ENCODE peak calls at places on chromosomes 2 and 18, in six cellular contexts. One of them, this sample, is unnamed.

GRCh38 chr2:159153463-159153862 is 133.0 kb downstream of the WDSUB1 start:
- DNase-seq in prostate gland: no peak
- DNase-seq in IMR-90: no peak
- DNase-seq in bronchial epithelial cell: peak; percentile 82
- DNase-seq in H9: no peak
- DNase-seq in right lobe of liver: no peak
- DNase-seq in this sample: no peak

GRCh38 chr2:37205689-37206341 is 9.5 kb downstream of the CEBPZOS start:
- DNase-seq in prostate gland: no peak
- DNase-seq in IMR-90: no peak
- DNase-seq in bronchial epithelial cell: no peak
- DNase-seq in H9: peak; percentile 83
- DNase-seq in right lobe of liver: no peak
- DNase-seq in this sample: no peak

GRCh38 chr18:55713707-55714106 is 125.7 kb upstream of the TCF4 start:
- DNase-seq in prostate gland: no peak
- DNase-seq in IMR-90: no peak
- DNase-seq in bronchial epithelial cell: no peak
- DNase-seq in H9: no peak
- DNase-seq in right lobe of liver: no peak
- DNase-seq in this sample: no peak

GRCh38 chr2:240438810-240439697 is 3.6 kb downstream of the GPC1 start:
- DNase-seq in prostate gland: no peak
- DNase-seq in IMR-90: no peak
- DNase-seq in bronchial epithelial cell: no peak
- DNase-seq in H9: no peak
- DNase-seq in right lobe of liver: peak; percentile 47
- DNase-seq in this sample: no peak

GRCh38 chr2:169476459-169476858 is 2.8 kb upstream of the BBS5 start:
- DNase-seq in prostate gland: no peak
- DNase-seq in IMR-90: peak; percentile 61
- DNase-seq in bronchial epithelial cell: peak; percentile 90
- DNase-seq in H9: no peak
- DNase-seq in right lobe of liver: no peak
- DNase-seq in this sample: no peak

GRCh38 chr2:130972410-130972809 is 120.8 kb downstream of the FAM168B start:
- DNase-seq in prostate gland: no peak
- DNase-seq in IMR-90: no peak
- DNase-seq in bronchial epithelial cell: peak; percentile 67
- DNase-seq in H9: no peak
- DNase-seq in right lobe of liver: no peak
- DNase-seq in this sample: no peak

GRCh38 chr2:78465707-78466106 is 559.8 kb upstream of the REG3G start:
- DNase-seq in prostate gland: no peak
- DNase-seq in IMR-90: no peak
- DNase-seq in bronchial epithelial cell: no peak
- DNase-seq in H9: no peak
- DNase-seq in right lobe of liver: no peak
- DNase-seq in this sample: no peak

GRCh38 chr2:110934948-110935347 is 185.8 kb upstream of the BCL2L11 start:
- DNase-seq in prostate gland: no peak
- DNase-seq in IMR-90: no peak
- DNase-seq in bronchial epithelial cell: no peak
- DNase-seq in H9: no peak
- DNase-seq in right lobe of liver: no peak
- DNase-seq in this sample: no peak

GRCh38 chr2:237542001-237542704 is 24.2 kb upstream of the PRLH start:
- DNase-seq in prostate gland: no peak
- DNase-seq in IMR-90: no peak
- DNase-seq in bronchial epithelial cell: no peak
- DNase-seq in H9: no peak
- DNase-seq in right lobe of liver: no peak
- DNase-seq in this sample: no peak

GRCh38 chr2:207142461-207142860 is 23.3 kb downstream of the KLF7 start:
- DNase-seq in prostate gland: no peak
- DNase-seq in IMR-90: no peak
- DNase-seq in bronchial epithelial cell: no peak
- DNase-seq in H9: no peak
- DNase-seq in right lobe of liver: no peak
- DNase-seq in this sample: no peak

GRCh38 chr2:85862426-85862825 is 26.4 kb downstream of the ST3GAL5 start:
- DNase-seq in prostate gland: no peak
- DNase-seq in IMR-90: peak; percentile 72
- DNase-seq in bronchial epithelial cell: no peak
- DNase-seq in H9: no peak
- DNase-seq in right lobe of liver: no peak
- DNase-seq in this sample: no peak

GRCh38 chr2:54454922-54455583 is 1.1 kb upstream of the SPTBN1 start:
- DNase-seq in prostate gland: peak; percentile 15
- DNase-seq in IMR-90: no peak
- DNase-seq in bronchial epithelial cell: no peak
- DNase-seq in H9: peak; percentile 38
- DNase-seq in right lobe of liver: peak; percentile 58
- DNase-seq in this sample: peak; percentile 29

GRCh38 chr2:211055438-211055837 is 499.0 kb downstream of the CPS1 start:
- DNase-seq in prostate gland: no peak
- DNase-seq in IMR-90: no peak
- DNase-seq in bronchial epithelial cell: no peak
- DNase-seq in H9: peak; percentile 36
- DNase-seq in right lobe of liver: no peak
- DNase-seq in this sample: peak; percentile 27

GRCh38 chr2:140580799-140581198 is 1550.0 kb downstream of the LRP1B start:
- DNase-seq in prostate gland: no peak
- DNase-seq in IMR-90: no peak
- DNase-seq in bronchial epithelial cell: no peak
- DNase-seq in H9: no peak
- DNase-seq in right lobe of liver: no peak
- DNase-seq in this sample: no peak

GRCh38 chr2:121530563-121531334 is at the start of gene RNU4ATAC:
- DNase-seq in prostate gland: peak; percentile 86
- DNase-seq in IMR-90: peak; percentile 99
- DNase-seq in bronchial epithelial cell: peak; percentile 99
- DNase-seq in H9: peak; percentile 86
- DNase-seq in right lobe of liver: peak; percentile 89
- DNase-seq in this sample: peak; percentile 83

GRCh38 chr2:133324150-133324561 is 244.1 kb downstream of the NCKAP5 start:
- DNase-seq in prostate gland: no peak
- DNase-seq in IMR-90: peak; percentile 93
- DNase-seq in bronchial epithelial cell: peak; percentile 12
- DNase-seq in H9: no peak
- DNase-seq in right lobe of liver: no peak
- DNase-seq in this sample: no peak

GRCh38 chr2:112150447-112150846 is 12.3 kb downstream of the FBLN7 start:
- DNase-seq in prostate gland: no peak
- DNase-seq in IMR-90: peak; percentile 95
- DNase-seq in bronchial epithelial cell: peak; percentile 88
- DNase-seq in H9: no peak
- DNase-seq in right lobe of liver: no peak
- DNase-seq in this sample: no peak

GRCh38 chr18:32422978-32423740 is 47.5 kb downstream of the GAREM1 start:
- DNase-seq in prostate gland: no peak
- DNase-seq in IMR-90: no peak
- DNase-seq in bronchial epithelial cell: no peak
- DNase-seq in H9: no peak
- DNase-seq in right lobe of liver: no peak
- DNase-seq in this sample: no peak

GRCh38 chr2:182456784-182457183 is 29.9 kb upstream of the PDE1A start:
- DNase-seq in prostate gland: no peak
- DNase-seq in IMR-90: peak; percentile 57
- DNase-seq in bronchial epithelial cell: no peak
- DNase-seq in H9: no peak
- DNase-seq in right lobe of liver: no peak
- DNase-seq in this sample: no peak

GRCh38 chr2:100821255-100821912 is 1.4 kb downstream of the NPAS2 start:
- DNase-seq in prostate gland: no peak
- DNase-seq in IMR-90: no peak
- DNase-seq in bronchial epithelial cell: no peak
- DNase-seq in H9: no peak
- DNase-seq in right lobe of liver: no peak
- DNase-seq in this sample: no peak

GRCh38 chr2:605674-606608 is 71.3 kb downstream of the TMEM18 start:
- DNase-seq in prostate gland: no peak
- DNase-seq in IMR-90: no peak
- DNase-seq in bronchial epithelial cell: no peak
- DNase-seq in H9: peak; percentile 23
- DNase-seq in right lobe of liver: no peak
- DNase-seq in this sample: no peak

GRCh38 chr2:122805346-122805745 is 1049.9 kb downstream of the TSN start:
- DNase-seq in prostate gland: no peak
- DNase-seq in IMR-90: no peak
- DNase-seq in bronchial epithelial cell: peak; percentile 4
- DNase-seq in H9: no peak
- DNase-seq in right lobe of liver: no peak
- DNase-seq in this sample: no peak

GRCh38 chr2:3453196-3453845 is 66.0 kb downstream of the ADI1 start:
- DNase-seq in prostate gland: no peak
- DNase-seq in IMR-90: no peak
- DNase-seq in bronchial epithelial cell: no peak
- DNase-seq in H9: no peak
- DNase-seq in right lobe of liver: no peak
- DNase-seq in this sample: no peak

GRCh38 chr2:197198890-197199289 is 111.7 kb downstream of the ANKRD44 start:
- DNase-seq in prostate gland: peak; percentile 13
- DNase-seq in IMR-90: no peak
- DNase-seq in bronchial epithelial cell: no peak
- DNase-seq in H9: no peak
- DNase-seq in right lobe of liver: peak; percentile 61
- DNase-seq in this sample: no peak

GRCh38 chr2:208725280-208725679 is 318.7 kb downstream of the PTH2R start:
- DNase-seq in prostate gland: no peak
- DNase-seq in IMR-90: no peak
- DNase-seq in bronchial epithelial cell: no peak
- DNase-seq in H9: no peak
- DNase-seq in right lobe of liver: no peak
- DNase-seq in this sample: no peak

GRCh38 chr18:905948-906415 is 1.3 kb downstream of the ADCYAP1 start:
- DNase-seq in prostate gland: no peak
- DNase-seq in IMR-90: no peak
- DNase-seq in bronchial epithelial cell: no peak
- DNase-seq in H9: peak; percentile 38
- DNase-seq in right lobe of liver: no peak
- DNase-seq in this sample: peak; percentile 27

GRCh38 chr18:62717850-62718229 is 2.5 kb downstream of the PHLPP1 start:
- DNase-seq in prostate gland: no peak
- DNase-seq in IMR-90: peak; percentile 26
- DNase-seq in bronchial epithelial cell: no peak
- DNase-seq in H9: no peak
- DNase-seq in right lobe of liver: no peak
- DNase-seq in this sample: no peak

GRCh38 chr2:47072018-47072691 is 83.0 kb downstream of the STPG4 start:
- DNase-seq in prostate gland: no peak
- DNase-seq in IMR-90: peak; percentile 70
- DNase-seq in bronchial epithelial cell: no peak
- DNase-seq in H9: peak; percentile 60
- DNase-seq in right lobe of liver: peak; percentile 77
- DNase-seq in this sample: peak; percentile 44
- TF ChIP-seq CTCF in prostate gland: no peak
- TF ChIP-seq CTCF in IMR-90: no peak
- TF ChIP-seq CTCF in bronchial epithelial cell: no peak
- TF ChIP-seq CTCF in H9: no peak
- TF ChIP-seq CTCF in right lobe of liver: no peak
- TF ChIP-seq CTCF in this sample: no peak

GRCh38 chr18:48347756-48348326 is 61.3 kb downstream of the ZBTB7C start:
- DNase-seq in prostate gland: no peak
- DNase-seq in IMR-90: no peak
- DNase-seq in bronchial epithelial cell: no peak
- DNase-seq in H9: no peak
- DNase-seq in right lobe of liver: no peak
- DNase-seq in this sample: no peak

GRCh38 chr18:48342125-48342524 is 67.1 kb downstream of the ZBTB7C start:
- DNase-seq in prostate gland: no peak
- DNase-seq in IMR-90: no peak
- DNase-seq in bronchial epithelial cell: no peak
- DNase-seq in H9: no peak
- DNase-seq in right lobe of liver: no peak
- DNase-seq in this sample: no peak

GRCh38 chr18:48348739-48349138 is 60.4 kb downstream of the ZBTB7C start:
- DNase-seq in prostate gland: no peak
- DNase-seq in IMR-90: no peak
- DNase-seq in bronchial epithelial cell: no peak
- DNase-seq in H9: no peak
- DNase-seq in right lobe of liver: peak; percentile 81
- DNase-seq in this sample: peak; percentile 18

GRCh38 chr18:48342588-48342987 is 66.6 kb downstream of the ZBTB7C start:
- DNase-seq in prostate gland: no peak
- DNase-seq in IMR-90: no peak
- DNase-seq in bronchial epithelial cell: no peak
- DNase-seq in H9: no peak
- DNase-seq in right lobe of liver: no peak
- DNase-seq in this sample: no peak

GRCh38 chr18:48345596-48345995 is 63.6 kb downstream of the ZBTB7C start:
- DNase-seq in prostate gland: no peak
- DNase-seq in IMR-90: peak; percentile 4
- DNase-seq in bronchial epithelial cell: peak; percentile 33
- DNase-seq in H9: no peak
- DNase-seq in right lobe of liver: no peak
- DNase-seq in this sample: no peak
- TF ChIP-seq CTCF in prostate gland: peak; percentile 33
- TF ChIP-seq CTCF in IMR-90: peak; percentile 37
- TF ChIP-seq CTCF in bronchial epithelial cell: peak; percentile 71
- TF ChIP-seq CTCF in H9: peak; percentile 39
- TF ChIP-seq CTCF in right lobe of liver: peak; percentile 34
- TF ChIP-seq CTCF in this sample: no peak

GRCh38 chr2:124501575-124502152 is 476.6 kb downstream of the CNTNAP5 start:
- DNase-seq in prostate gland: no peak
- DNase-seq in IMR-90: no peak
- DNase-seq in bronchial epithelial cell: no peak
- DNase-seq in H9: no peak
- DNase-seq in right lobe of liver: no peak
- DNase-seq in this sample: no peak
- TF ChIP-seq CTCF in prostate gland: no peak
- TF ChIP-seq CTCF in IMR-90: no peak
- TF ChIP-seq CTCF in bronchial epithelial cell: no peak
- TF ChIP-seq CTCF in H9: no peak
- TF ChIP-seq CTCF in right lobe of liver: no peak
- TF ChIP-seq CTCF in this sample: no peak

GRCh38 chr2:43192039-43192438 is 34.4 kb downstream of the ZFP36L2 start:
- DNase-seq in prostate gland: no peak
- DNase-seq in IMR-90: no peak
- DNase-seq in bronchial epithelial cell: no peak
- DNase-seq in H9: peak; percentile 70
- DNase-seq in right lobe of liver: no peak
- DNase-seq in this sample: no peak
- TF ChIP-seq CTCF in prostate gland: no peak
- TF ChIP-seq CTCF in IMR-90: no peak
- TF ChIP-seq CTCF in bronchial epithelial cell: peak; percentile 8
- TF ChIP-seq CTCF in H9: peak; percentile 66
- TF ChIP-seq CTCF in right lobe of liver: no peak
- TF ChIP-seq CTCF in this sample: no peak

This sample was measured in nephron progenitor cell.